ENCODE peak calls at places on chromosomes 16 and 17, in ten cellular contexts. X is uterus, T is transverse colon, E is tibial artery, D is breast epithelium, Z is pancreas, G is OCI-LY7, H is HCT116, R is stomach, V is tibial nerve. I is an unnamed sample.
A peak's percentile ranks its signal among the peaks of the same experiment; 100 is the strongest.

GRCh38 chr17:74998783-74999182 is 11.4 kb downstream of the CDR2L start:
- DNase-seq in X (no peak), T (no peak), E (no peak), D (no peak), Z (no peak), G (no peak), H (no peak), R (no peak), V (no peak), I (no peak)

GRCh38 chr17:65901394-65901793 is 290.5 kb downstream of the CEP112 start:
- DNase-seq in X (no peak), T (no peak), E (no peak), D (no peak), Z (no peak), G (no peak), H (no peak), R (no peak), V (no peak), I (no peak)

GRCh38 chr16:73033271-73033998 is 14.5 kb downstream of the ZFHX3 start:
- DNase-seq in X (no peak), T (no peak), E (no peak), D (no peak), Z (no peak), G (no peak), H (no peak), R (no peak), V (no peak), I (no peak)

GRCh38 chr16:10181196-10182162 is 749 bp downstream of the GRIN2A start:
- DNase-seq in X (peak; percentile 60), T (peak; percentile 60), E (peak; percentile 74), D (peak; percentile 65), Z (peak; percentile 54), G (no peak), H (peak; percentile 21), R (peak; percentile 71), V (no peak), I (peak; percentile 65)

GRCh38 chr17:50922107-50922506 is 56.0 kb upstream of the TOB1 start:
- DNase-seq in X (no peak), T (no peak), E (no peak), D (no peak), Z (no peak), G (no peak), H (no peak), R (no peak), V (no peak), I (no peak)

GRCh38 chr17:77375917-77376651 is 235.3 kb downstream of the SEC14L1 start:
- DNase-seq in X (peak; percentile 76), T (peak; percentile 55), E (peak; percentile 73), D (no peak), Z (no peak), G (no peak), H (no peak), R (peak; percentile 45), V (no peak), I (no peak)

GRCh38 chr17:4436846-4437245 is 3.1 kb downstream of the SPNS3 start:
- DNase-seq in X (no peak), T (no peak), E (no peak), D (no peak), Z (no peak), G (peak; percentile 76), H (no peak), R (no peak), V (no peak), I (no peak)

GRCh38 chr16:13376174-13376573 is 474.8 kb downstream of the SHISA9 start:
- DNase-seq in X (no peak), T (no peak), E (no peak), D (no peak), Z (no peak), G (no peak), H (no peak), R (no peak), V (no peak), I (no peak)

DNA sequence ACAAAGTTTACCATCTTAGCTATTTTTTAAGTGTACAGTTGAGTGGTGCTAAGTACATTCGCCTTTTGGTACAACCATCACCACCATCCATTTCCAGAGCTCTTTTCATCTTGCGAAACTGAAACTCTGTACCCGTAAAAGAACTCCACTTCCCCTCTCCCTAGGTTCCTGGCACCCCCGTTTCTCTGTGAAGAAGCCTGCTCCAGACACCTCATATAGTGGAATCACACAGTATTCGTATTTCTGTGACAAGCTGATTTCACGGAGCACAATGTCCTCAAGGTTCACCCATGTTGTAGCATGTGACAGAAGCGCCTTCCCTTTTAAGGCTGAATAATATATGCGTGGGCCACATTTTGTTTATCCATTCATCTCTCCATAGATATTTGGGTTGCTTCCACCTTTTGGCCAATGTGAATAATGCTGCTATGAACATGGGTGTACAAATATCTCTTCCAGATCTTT is 54.2 kb upstream of the MAP3K14 start:
- DNase-seq in X (no peak), T (no peak), E (no peak), D (peak; percentile 9), Z (no peak), G (no peak), H (peak; percentile 56), R (no peak), V (peak; percentile 3), I (no peak)
- H3K27ac ChIP-seq in X (peak overlapping the region; percentile 73), T (peak overlapping the region; percentile 73), E (peak overlapping the region; percentile 66), D (peak overlapping the region; percentile 90), Z (peak overlapping the region; percentile 69), G (no peak overlapping the region), H (peak overlapping the region; percentile 90), R (peak overlapping the region; percentile 86), V (peak overlapping the region; percentile 89), I (no peak overlapping the region)

GRCh38 chr17:78802008-78802407 is 19.9 kb upstream of the CYTH1 start:
- DNase-seq in X (no peak), T (no peak), E (no peak), D (no peak), Z (no peak), G (no peak), H (no peak), R (no peak), V (no peak), I (no peak)

GRCh38 chr17:78802459-78802858 is 20.4 kb upstream of the CYTH1 start:
- DNase-seq in X (no peak), T (no peak), E (no peak), D (no peak), Z (no peak), G (no peak), H (no peak), R (no peak), V (no peak), I (no peak)

GRCh38 chr17:78798695-78799559 is 16.9 kb upstream of the CYTH1 start:
- DNase-seq in X (no peak), T (no peak), E (no peak), D (no peak), Z (no peak), G (peak; percentile 71), H (no peak), R (no peak), V (no peak), I (no peak)

GRCh38 chr17:78797691-78798585 is 15.9 kb upstream of the CYTH1 start:
- DNase-seq in X (no peak), T (no peak), E (no peak), D (no peak), Z (no peak), G (no peak), H (no peak), R (no peak), V (no peak), I (no peak)

GRCh38 chr17:78800132-78800931 is 18.3 kb upstream of the CYTH1 start:
- DNase-seq in X (no peak), T (no peak), E (no peak), D (no peak), Z (no peak), G (no peak), H (no peak), R (no peak), V (no peak), I (no peak)
- H3K27ac ChIP-seq in X (no peak overlapping the region), T (no peak overlapping the region), E (no peak overlapping the region), D (no peak overlapping the region), Z (no peak overlapping the region), G (no peak overlapping the region), H (peak overlapping the region; percentile 23), R (no peak overlapping the region), V (peak overlapping the region; percentile 21), I (no peak overlapping the region)

GRCh38 chr17:58365185-58365979 is 13.4 kb upstream of the SUPT4H1 start:
- DNase-seq in X (no peak), T (no peak), E (no peak), D (no peak), Z (no peak), G (no peak), H (no peak), R (no peak), V (no peak), I (no peak)

GRCh38 chr17:58362368-58363014 is 10.5 kb upstream of the SUPT4H1 start:
- DNase-seq in X (no peak), T (no peak), E (no peak), D (no peak), Z (no peak), G (no peak), H (no peak), R (no peak), V (no peak), I (no peak)

GRCh38 chr17:58363457-58364185 is 11.6 kb upstream of the SUPT4H1 start:
- DNase-seq in X (no peak), T (no peak), E (no peak), D (no peak), Z (no peak), G (no peak), H (no peak), R (no peak), V (no peak), I (no peak)

GRCh38 chr17:58365980-58366595 is 14.1 kb upstream of the SUPT4H1 start:
- DNase-seq in X (no peak), T (no peak), E (no peak), D (no peak), Z (no peak), G (peak; percentile 54), H (no peak), R (no peak), V (no peak), I (no peak)

GRCh38 chr17:58364270-58364942 is 12.4 kb upstream of the SUPT4H1 start:
- DNase-seq in X (no peak), T (peak; percentile 65), E (no peak), D (no peak), Z (no peak), G (no peak), H (no peak), R (peak; percentile 48), V (no peak), I (no peak)
- H3K27ac ChIP-seq in X (no peak overlapping the region), T (peak overlapping the region; percentile 82), E (no peak overlapping the region), D (no peak overlapping the region), Z (no peak overlapping the region), G (no peak overlapping the region), H (peak overlapping the region; percentile 46), R (peak overlapping the region; percentile 70), V (no peak overlapping the region), I (no peak overlapping the region)

GRCh38 chr16:79964104-79964503 is 363.6 kb upstream of the MAF start:
- DNase-seq in X (no peak), T (no peak), E (no peak), D (no peak), Z (no peak), G (no peak), H (no peak), R (no peak), V (no peak), I (no peak)

GRCh38 chr16:79969458-79969857 is 368.9 kb upstream of the MAF start:
- DNase-seq in X (no peak), T (no peak), E (no peak), D (no peak), Z (no peak), G (no peak), H (no peak), R (no peak), V (no peak), I (no peak)

GRCh38 chr16:79966226-79966625 is 365.7 kb upstream of the MAF start:
- DNase-seq in X (no peak), T (no peak), E (no peak), D (no peak), Z (no peak), G (no peak), H (no peak), R (no peak), V (no peak), I (no peak)

GRCh38 chr16:79962962-79963361 is 362.4 kb upstream of the MAF start:
- DNase-seq in X (no peak), T (no peak), E (no peak), D (no peak), Z (no peak), G (no peak), H (no peak), R (no peak), V (no peak), I (no peak)

GRCh38 chr16:79965718-79966117 is 365.2 kb upstream of the MAF start:
- DNase-seq in X (no peak), T (no peak), E (no peak), D (no peak), Z (no peak), G (no peak), H (no peak), R (no peak), V (no peak), I (no peak)
- H3K27ac ChIP-seq in X (no peak overlapping the region), T (no peak overlapping the region), E (no peak overlapping the region), D (no peak overlapping the region), Z (no peak overlapping the region), G (no peak overlapping the region), H (no peak overlapping the region), R (no peak overlapping the region), V (no peak overlapping the region), I (no peak overlapping the region)

I was measured in Karpas-422.